ENCODE peak calls at places on chromosomes 12 and 14, in nine cellular contexts. One of them, this sample, is unnamed.

GRCh38 chr12:120359159-120359527 is 9.8 kb downstream of the MSI1 start:
- DNase-seq in activated CD4-positive, alpha-beta T cell treated with anti-CD3 and anti-CD28 coated beads for 1 hour: no peak
- DNase-seq in SW480: no peak
- DNase-seq in T-cell: no peak
- DNase-seq in mesendoderm: no peak
- DNase-seq in HS-27A: no peak
- DNase-seq in skeletal muscle cell: no peak
- DNase-seq in breast epithelium: no peak
- DNase-seq in HepG2: no peak
- DNase-seq in this sample: no peak

GRCh38 chr12:54439521-54440255 is 20.6 kb upstream of the ITGA5 start:
- DNase-seq in HepG2: peak
- DNase-seq in SW480: peak
- DNase-seq in T-cell: no peak
- DNase-seq in breast epithelium: no peak
- DNase-seq in activated CD4-positive, alpha-beta T cell treated with anti-CD3 and anti-CD28 coated beads for 1 hour: no peak
- DNase-seq in mesendoderm: peak
- DNase-seq in HS-27A: no peak
- DNase-seq in skeletal muscle cell: peak
- DNase-seq in this sample: peak

GRCh38 chr12:111057726-111058125 is 137.3 kb upstream of the MYL2 start:
- DNase-seq in T-cell: no peak
- DNase-seq in SW480: no peak
- DNase-seq in HepG2: no peak
- DNase-seq in breast epithelium: peak
- DNase-seq in mesendoderm: no peak
- DNase-seq in HS-27A: no peak
- DNase-seq in activated CD4-positive, alpha-beta T cell treated with anti-CD3 and anti-CD28 coated beads for 1 hour: no peak
- DNase-seq in skeletal muscle cell: no peak
- DNase-seq in this sample: peak

GRCh38 chr14:45990252-45990651 is 661.3 kb downstream of the RPL10L start:
- DNase-seq in mesendoderm: peak
- DNase-seq in T-cell: no peak
- DNase-seq in HS-27A: no peak
- DNase-seq in activated CD4-positive, alpha-beta T cell treated with anti-CD3 and anti-CD28 coated beads for 1 hour: no peak
- DNase-seq in HepG2: no peak
- DNase-seq in breast epithelium: no peak
- DNase-seq in SW480: no peak
- DNase-seq in skeletal muscle cell: no peak
- DNase-seq in this sample: no peak

GRCh38 chr12:109461049-109461845 is 15.9 kb downstream of the KCTD10 start:
- DNase-seq in HepG2: peak
- DNase-seq in SW480: peak
- DNase-seq in HS-27A: no peak
- DNase-seq in activated CD4-positive, alpha-beta T cell treated with anti-CD3 and anti-CD28 coated beads for 1 hour: no peak
- DNase-seq in breast epithelium: no peak
- DNase-seq in skeletal muscle cell: no peak
- DNase-seq in mesendoderm: peak
- DNase-seq in T-cell: no peak
- DNase-seq in this sample: no peak

GRCh38 chr14:75389679-75390078 is 38.1 kb upstream of the JDP2 start:
- DNase-seq in HepG2: no peak
- DNase-seq in skeletal muscle cell: peak
- DNase-seq in SW480: no peak
- DNase-seq in HS-27A: no peak
- DNase-seq in activated CD4-positive, alpha-beta T cell treated with anti-CD3 and anti-CD28 coated beads for 1 hour: no peak
- DNase-seq in mesendoderm: no peak
- DNase-seq in breast epithelium: no peak
- DNase-seq in T-cell: no peak
- DNase-seq in this sample: no peak

GRCh38 chr14:65658202-65658601 is 245.7 kb downstream of the FUT8 start:
- DNase-seq in SW480: no peak
- DNase-seq in activated CD4-positive, alpha-beta T cell treated with anti-CD3 and anti-CD28 coated beads for 1 hour: no peak
- DNase-seq in HS-27A: peak
- DNase-seq in HepG2: no peak
- DNase-seq in skeletal muscle cell: no peak
- DNase-seq in T-cell: no peak
- DNase-seq in breast epithelium: no peak
- DNase-seq in mesendoderm: no peak
- DNase-seq in this sample: no peak

GRCh38 chr12:129080413-129080812 is 227.1 kb downstream of the GLT1D1 start:
- DNase-seq in activated CD4-positive, alpha-beta T cell treated with anti-CD3 and anti-CD28 coated beads for 1 hour: no peak
- DNase-seq in T-cell: no peak
- DNase-seq in breast epithelium: no peak
- DNase-seq in HepG2: no peak
- DNase-seq in mesendoderm: no peak
- DNase-seq in HS-27A: no peak
- DNase-seq in skeletal muscle cell: no peak
- DNase-seq in SW480: no peak
- DNase-seq in this sample: no peak

GRCh38 chr12:89980236-89980635 is 271.6 kb upstream of the ATP2B1 start:
- DNase-seq in skeletal muscle cell: peak
- DNase-seq in activated CD4-positive, alpha-beta T cell treated with anti-CD3 and anti-CD28 coated beads for 1 hour: no peak
- DNase-seq in HepG2: no peak
- DNase-seq in SW480: no peak
- DNase-seq in T-cell: no peak
- DNase-seq in mesendoderm: no peak
- DNase-seq in HS-27A: no peak
- DNase-seq in breast epithelium: no peak
- DNase-seq in this sample: no peak

GRCh38 chr14:99875421-99875820 is 82.2 kb downstream of the EML1 start:
- DNase-seq in HepG2: no peak
- DNase-seq in SW480: no peak
- DNase-seq in T-cell: no peak
- DNase-seq in skeletal muscle cell: no peak
- DNase-seq in breast epithelium: no peak
- DNase-seq in HS-27A: no peak
- DNase-seq in mesendoderm: no peak
- DNase-seq in activated CD4-positive, alpha-beta T cell treated with anti-CD3 and anti-CD28 coated beads for 1 hour: no peak
- DNase-seq in this sample: peak

GRCh38 chr12:4215862-4216541 is 57.6 kb upstream of the CCND2 start:
- DNase-seq in breast epithelium: no peak
- DNase-seq in mesendoderm: no peak
- DNase-seq in SW480: peak
- DNase-seq in skeletal muscle cell: no peak
- DNase-seq in T-cell: no peak
- DNase-seq in HS-27A: no peak
- DNase-seq in HepG2: no peak
- DNase-seq in activated CD4-positive, alpha-beta T cell treated with anti-CD3 and anti-CD28 coated beads for 1 hour: no peak
- DNase-seq in this sample: no peak

GRCh38 chr12:1369942-1370620 is 224.3 kb downstream of the FBXL14 start:
- DNase-seq in HepG2: no peak
- DNase-seq in mesendoderm: no peak
- DNase-seq in skeletal muscle cell: no peak
- DNase-seq in activated CD4-positive, alpha-beta T cell treated with anti-CD3 and anti-CD28 coated beads for 1 hour: no peak
- DNase-seq in breast epithelium: no peak
- DNase-seq in SW480: peak
- DNase-seq in T-cell: no peak
- DNase-seq in HS-27A: no peak
- DNase-seq in this sample: no peak

GRCh38 chr14:81402123-81402495 is 2.0 kb upstream of the STON2 start:
- DNase-seq in HepG2: no peak
- DNase-seq in breast epithelium: no peak
- DNase-seq in HS-27A: no peak
- DNase-seq in SW480: peak
- DNase-seq in skeletal muscle cell: peak
- DNase-seq in T-cell: no peak
- DNase-seq in activated CD4-positive, alpha-beta T cell treated with anti-CD3 and anti-CD28 coated beads for 1 hour: no peak
- DNase-seq in mesendoderm: no peak
- DNase-seq in this sample: no peak

GRCh38 chr14:37232907-37233481 is 35.3 kb downstream of the MIPOL1 start:
- DNase-seq in breast epithelium: no peak
- DNase-seq in skeletal muscle cell: peak
- DNase-seq in T-cell: no peak
- DNase-seq in activated CD4-positive, alpha-beta T cell treated with anti-CD3 and anti-CD28 coated beads for 1 hour: no peak
- DNase-seq in HepG2: peak
- DNase-seq in SW480: peak
- DNase-seq in mesendoderm: peak
- DNase-seq in HS-27A: peak
- DNase-seq in this sample: peak

GRCh38 chr14:44462372-44462771 is 44.7 kb downstream of the FSCB start:
- DNase-seq in skeletal muscle cell: no peak
- DNase-seq in SW480: no peak
- DNase-seq in T-cell: no peak
- DNase-seq in activated CD4-positive, alpha-beta T cell treated with anti-CD3 and anti-CD28 coated beads for 1 hour: no peak
- DNase-seq in HS-27A: no peak
- DNase-seq in mesendoderm: no peak
- DNase-seq in HepG2: no peak
- DNase-seq in breast epithelium: no peak
- DNase-seq in this sample: no peak

GRCh38 chr14:35553808-35554207 is 19.8 kb downstream of the INSM2 start:
- DNase-seq in T-cell: no peak
- DNase-seq in activated CD4-positive, alpha-beta T cell treated with anti-CD3 and anti-CD28 coated beads for 1 hour: no peak
- DNase-seq in breast epithelium: no peak
- DNase-seq in SW480: no peak
- DNase-seq in HepG2: no peak
- DNase-seq in mesendoderm: no peak
- DNase-seq in HS-27A: peak
- DNase-seq in skeletal muscle cell: no peak
- DNase-seq in this sample: no peak

GRCh38 chr12:46751173-46751572 is 74.6 kb downstream of the SLC38A4 start:
- DNase-seq in HS-27A: no peak
- DNase-seq in HepG2: no peak
- DNase-seq in mesendoderm: peak
- DNase-seq in skeletal muscle cell: no peak
- DNase-seq in T-cell: no peak
- DNase-seq in SW480: no peak
- DNase-seq in activated CD4-positive, alpha-beta T cell treated with anti-CD3 and anti-CD28 coated beads for 1 hour: no peak
- DNase-seq in breast epithelium: no peak
- DNase-seq in this sample: no peak

GRCh38 chr12:99146185-99146584 is 501.1 kb downstream of the APAF1 start:
- DNase-seq in breast epithelium: no peak
- DNase-seq in mesendoderm: no peak
- DNase-seq in SW480: no peak
- DNase-seq in T-cell: no peak
- DNase-seq in HepG2: no peak
- DNase-seq in HS-27A: no peak
- DNase-seq in activated CD4-positive, alpha-beta T cell treated with anti-CD3 and anti-CD28 coated beads for 1 hour: no peak
- DNase-seq in skeletal muscle cell: no peak
- DNase-seq in this sample: no peak

GRCh38 chr12:49535921-49536525 is 2.8 kb upstream of the KCNH3 start:
- DNase-seq in T-cell: no peak
- DNase-seq in mesendoderm: no peak
- DNase-seq in skeletal muscle cell: no peak
- DNase-seq in breast epithelium: peak
- DNase-seq in HepG2: no peak
- DNase-seq in HS-27A: no peak
- DNase-seq in SW480: no peak
- DNase-seq in activated CD4-positive, alpha-beta T cell treated with anti-CD3 and anti-CD28 coated beads for 1 hour: no peak
- DNase-seq in this sample: no peak

GRCh38 chr12:123958462-123958861 is 14.2 kb downstream of the CCDC92 start:
- DNase-seq in HS-27A: no peak
- DNase-seq in SW480: no peak
- DNase-seq in HepG2: no peak
- DNase-seq in breast epithelium: no peak
- DNase-seq in mesendoderm: no peak
- DNase-seq in skeletal muscle cell: no peak
- DNase-seq in T-cell: no peak
- DNase-seq in activated CD4-positive, alpha-beta T cell treated with anti-CD3 and anti-CD28 coated beads for 1 hour: no peak
- DNase-seq in this sample: no peak

GRCh38 chr14:66650491-66650911 is 142.6 kb downstream of the GPHN start:
- DNase-seq in HS-27A: no peak
- DNase-seq in SW480: peak
- DNase-seq in HepG2: no peak
- DNase-seq in T-cell: no peak
- DNase-seq in breast epithelium: no peak
- DNase-seq in activated CD4-positive, alpha-beta T cell treated with anti-CD3 and anti-CD28 coated beads for 1 hour: no peak
- DNase-seq in skeletal muscle cell: no peak
- DNase-seq in mesendoderm: no peak
- DNase-seq in this sample: peak

GRCh38 chr12:73950506-73950905 is 587.1 kb upstream of the ATXN7L3B start:
- DNase-seq in T-cell: no peak
- DNase-seq in mesendoderm: no peak
- DNase-seq in skeletal muscle cell: no peak
- DNase-seq in breast epithelium: no peak
- DNase-seq in SW480: no peak
- DNase-seq in HepG2: no peak
- DNase-seq in activated CD4-positive, alpha-beta T cell treated with anti-CD3 and anti-CD28 coated beads for 1 hour: no peak
- DNase-seq in HS-27A: no peak
- DNase-seq in this sample: peak

GRCh38 chr14:103091041-103091882 is 3.3 kb upstream of the EXOC3L4 start:
- DNase-seq in mesendoderm: no peak
- DNase-seq in breast epithelium: no peak
- DNase-seq in HS-27A: no peak
- DNase-seq in T-cell: peak
- DNase-seq in HepG2: no peak
- DNase-seq in SW480: peak
- DNase-seq in activated CD4-positive, alpha-beta T cell treated with anti-CD3 and anti-CD28 coated beads for 1 hour: peak
- DNase-seq in skeletal muscle cell: no peak
- DNase-seq in this sample: no peak

GRCh38 chr12:31017535-31017934 is 56.1 kb upstream of the DDX11 start:
- DNase-seq in mesendoderm: no peak
- DNase-seq in HepG2: no peak
- DNase-seq in activated CD4-positive, alpha-beta T cell treated with anti-CD3 and anti-CD28 coated beads for 1 hour: no peak
- DNase-seq in HS-27A: no peak
- DNase-seq in T-cell: no peak
- DNase-seq in breast epithelium: no peak
- DNase-seq in SW480: no peak
- DNase-seq in skeletal muscle cell: no peak
- DNase-seq in this sample: no peak

GRCh38 chr12:92950011-92950410 is 20.9 kb upstream of the EEA1 start:
- DNase-seq in breast epithelium: no peak
- DNase-seq in skeletal muscle cell: no peak
- DNase-seq in HS-27A: no peak
- DNase-seq in T-cell: no peak
- DNase-seq in activated CD4-positive, alpha-beta T cell treated with anti-CD3 and anti-CD28 coated beads for 1 hour: no peak
- DNase-seq in mesendoderm: no peak
- DNase-seq in HepG2: no peak
- DNase-seq in SW480: no peak
- DNase-seq in this sample: no peak

GRCh38 chr12:83210933-83211332 is 524.2 kb downstream of the TMTC2 start:
- DNase-seq in HS-27A: no peak
- DNase-seq in SW480: no peak
- DNase-seq in activated CD4-positive, alpha-beta T cell treated with anti-CD3 and anti-CD28 coated beads for 1 hour: no peak
- DNase-seq in mesendoderm: peak
- DNase-seq in HepG2: no peak
- DNase-seq in breast epithelium: no peak
- DNase-seq in T-cell: no peak
- DNase-seq in skeletal muscle cell: no peak
- DNase-seq in this sample: no peak

GRCh38 chr12:121697093-121697698 is 15.4 kb upstream of the TMEM120B start:
- DNase-seq in breast epithelium: no peak
- DNase-seq in HepG2: peak
- DNase-seq in HS-27A: no peak
- DNase-seq in mesendoderm: no peak
- DNase-seq in T-cell: no peak
- DNase-seq in skeletal muscle cell: no peak
- DNase-seq in activated CD4-positive, alpha-beta T cell treated with anti-CD3 and anti-CD28 coated beads for 1 hour: no peak
- DNase-seq in SW480: peak
- DNase-seq in this sample: peak

GRCh38 chr12:96261557-96261956 is 67.4 kb downstream of the ELK3 start:
- DNase-seq in mesendoderm: no peak
- DNase-seq in T-cell: no peak
- DNase-seq in SW480: no peak
- DNase-seq in HS-27A: no peak
- DNase-seq in HepG2: no peak
- DNase-seq in activated CD4-positive, alpha-beta T cell treated with anti-CD3 and anti-CD28 coated beads for 1 hour: no peak
- DNase-seq in breast epithelium: no peak
- DNase-seq in skeletal muscle cell: no peak
- DNase-seq in this sample: no peak

GRCh38 chr14:54207075-54207474 is 189.7 kb upstream of the CDKN3 start:
- DNase-seq in HepG2: no peak
- DNase-seq in breast epithelium: no peak
- DNase-seq in skeletal muscle cell: no peak
- DNase-seq in T-cell: no peak
- DNase-seq in activated CD4-positive, alpha-beta T cell treated with anti-CD3 and anti-CD28 coated beads for 1 hour: no peak
- DNase-seq in SW480: no peak
- DNase-seq in HS-27A: no peak
- DNase-seq in mesendoderm: no peak
- DNase-seq in this sample: no peak

GRCh38 chr14:76917759-76918175 is 91.6 kb downstream of the LRRC74A start:
- DNase-seq in SW480: no peak
- DNase-seq in breast epithelium: peak
- DNase-seq in T-cell: no peak
- DNase-seq in skeletal muscle cell: no peak
- DNase-seq in activated CD4-positive, alpha-beta T cell treated with anti-CD3 and anti-CD28 coated beads for 1 hour: no peak
- DNase-seq in HS-27A: no peak
- DNase-seq in HepG2: no peak
- DNase-seq in mesendoderm: peak
- DNase-seq in this sample: peak

GRCh38 chr14:24171422-24172260 is at the start of gene REC8:
- DNase-seq in HS-27A: no peak
- DNase-seq in HepG2: no peak
- DNase-seq in SW480: no peak
- DNase-seq in mesendoderm: peak
- DNase-seq in activated CD4-positive, alpha-beta T cell treated with anti-CD3 and anti-CD28 coated beads for 1 hour: peak
- DNase-seq in T-cell: peak
- DNase-seq in skeletal muscle cell: no peak
- DNase-seq in breast epithelium: no peak
- DNase-seq in this sample: peak